ENCODE peak calls at places on chromosome 14, in five cellular contexts. D, S, X, Q and J are unnamed samples.
A peak's percentile ranks its signal among the peaks of the same experiment; 100 is the strongest.

GRCh38 chr14:72916174-72916573 is 10.1 kb upstream of the DCAF4 start:
- DNase-seq in D (no peak), S (no peak), X (no peak), Q (no peak), J (no peak)

GRCh38 chr14:98293527-98293926 is 978.5 kb downstream of the BCL11B start:
- DNase-seq in D (no peak), S (no peak), X (no peak), Q (no peak), J (no peak)

GRCh38 chr14:91835197-91835919 is 32.0 kb downstream of the TC2N start:
- DNase-seq in D (no peak), S (no peak), X (no peak), Q (peak; percentile 37), J (no peak)

GRCh38 chr14:48111151-48111550 is 435.7 kb upstream of the MDGA2 start:
- DNase-seq in D (no peak), S (no peak), X (no peak), Q (no peak), J (no peak)

GRCh38 chr14:75547552-75548250 is 25.4 kb downstream of the BATF start:
- DNase-seq in D (no peak), S (no peak), X (no peak), Q (no peak), J (no peak)

GRCh38 chr14:99568567-99569560 is 35.1 kb downstream of the CCDC85C start:
- DNase-seq in D (no peak), S (no peak), X (no peak), Q (no peak), J (no peak)

GRCh38 chr14:90600619-90601018 is 203.8 kb downstream of the CALM1 start:
- DNase-seq in D (no peak), S (no peak), X (no peak), Q (no peak), J (no peak)

GRCh38 chr14:74019743-74020142 is 594 bp downstream of the BBOF1 start:
- DNase-seq in D (no peak), S (no peak), X (no peak), Q (no peak), J (peak; percentile 14)

GRCh38 chr14:32939254-32940065 is 781 bp downstream of the NPAS3 start:
- DNase-seq in D (peak; percentile 69), S (no peak), X (peak; percentile 76), Q (no peak), J (peak; percentile 75)

GRCh38 chr14:105444859-105445258 is 25.2 kb downstream of the MTA1 start:
- DNase-seq in D (no peak), S (no peak), X (no peak), Q (no peak), J (no peak)

GRCh38 chr14:94542111-94542810 is 19.0 kb upstream of the SERPINA4 start:
- DNase-seq in D (no peak), S (no peak), X (no peak), Q (no peak), J (no peak)

GRCh38 chr14:99654235-99655000 is 9.5 kb downstream of the HHIPL1 start:
- DNase-seq in D (no peak), S (no peak), X (no peak), Q (no peak), J (peak; percentile 30)

GRCh38 chr14:64625363-64626232 is 75.8 kb downstream of the PPP1R36 start:
- DNase-seq in D (no peak), S (no peak), X (no peak), Q (no peak), J (no peak)

GRCh38 chr14:22650960-22651521 is 6.9 kb upstream of the OR6J1 start:
- DNase-seq in D (no peak), S (no peak), X (no peak), Q (no peak), J (no peak)

GRCh38 chr14:104146651-104147345 is 8.4 kb downstream of the KIF26A start:
- DNase-seq in D (no peak), S (no peak), X (no peak), Q (no peak), J (no peak)

GRCh38 chr14:74804219-74804825 is 41.2 kb downstream of the YLPM1 start:
- DNase-seq in D (peak; percentile 67), S (no peak), X (no peak), Q (peak; percentile 51), J (peak; percentile 59)

GRCh38 chr14:81309511-81309910 is 88.8 kb upstream of the GTF2A1 start:
- DNase-seq in D (no peak), S (no peak), X (no peak), Q (no peak), J (no peak)

GRCh38 chr14:99260652-99261551 is 11.1 kb downstream of the BCL11B start:
- DNase-seq in D (no peak), S (peak; percentile 60), X (no peak), Q (peak; percentile 85), J (no peak)

GRCh38 chr14:90903101-90903500 is 86.9 kb upstream of the TTC7B start:
- DNase-seq in D (peak; percentile 30), S (peak; percentile 53), X (peak; percentile 64), Q (peak; percentile 78), J (peak; percentile 88)

GRCh38 chr14:100323942-100324307 is 786 bp downstream of the SLC25A47 start:
- DNase-seq in D (no peak), S (no peak), X (no peak), Q (no peak), J (no peak)

GRCh38 chr14:101126376-101127130 is 223.0 kb upstream of the RTL1 start:
- DNase-seq in D (no peak), S (no peak), X (no peak), Q (peak; percentile 9), J (no peak)

GRCh38 chr14:42533476-42533875 is 926.8 kb downstream of the LRFN5 start:
- DNase-seq in D (no peak), S (no peak), X (no peak), Q (no peak), J (no peak)

GRCh38 chr14:104428333-104428851 is 151.2 kb upstream of the C14orf180 start:
- DNase-seq in D (no peak), S (no peak), X (no peak), Q (peak; percentile 17), J (no peak)

GRCh38 chr14:104323551-104324175 is 185.3 kb downstream of the KIF26A start:
- DNase-seq in D (no peak), S (no peak), X (no peak), Q (no peak), J (no peak)

GRCh38 chr14:30006695-30007094 is 79.0 kb upstream of the PRKD1 start:
- DNase-seq in D (no peak), S (no peak), X (no peak), Q (no peak), J (no peak)

GRCh38 chr14:88611878-88612277 is 49.0 kb downstream of the ZC3H14 start:
- DNase-seq in D (no peak), S (no peak), X (no peak), Q (no peak), J (no peak)

GRCh38 chr14:74586681-74587362 is 25.2 kb downstream of the LTBP2 start:
- DNase-seq in D (no peak), S (no peak), X (no peak), Q (no peak), J (no peak)

GRCh38 chr14:48373993-48374392 is 698.6 kb upstream of the MDGA2 start:
- DNase-seq in D (no peak), S (no peak), X (no peak), Q (no peak), J (no peak)

GRCh38 chr14:24051162-24051788 is 534 bp upstream of the CARMIL3 start:
- DNase-seq in D (no peak), S (no peak), X (peak; percentile 49), Q (peak; percentile 18), J (no peak)

GRCh38 chr14:64340560-64341196 is 46.5 kb upstream of the ESR2 start:
- DNase-seq in D (no peak), S (no peak), X (no peak), Q (no peak), J (no peak)